ENCODE peak calls at places on chromosomes 13 and 19, in four cellular contexts. One of them, this sample, is unnamed.

GRCh38 chr13:44084146-44084545 is 204.4 kb downstream of the LACC1 start:
- DNase-seq in H1: no peak
- DNase-seq in K562: no peak
- DNase-seq in HepG2: no peak
- DNase-seq in this sample: no peak

GRCh38 chr13:111423168-111423785 is 102.8 kb downstream of the TEX29 start:
- DNase-seq in H1: no peak
- DNase-seq in K562: no peak
- DNase-seq in HepG2: no peak
- DNase-seq in this sample: peak

GRCh38 chr13:91127995-91128394 is 219.5 kb upstream of the MIR17HG start:
- DNase-seq in H1: no peak
- DNase-seq in K562: no peak
- DNase-seq in HepG2: no peak
- DNase-seq in this sample: no peak

GRCh38 chr19:19342086-19343015 is 21.7 kb downstream of the MAU2 start:
- DNase-seq in H1: peak
- DNase-seq in K562: peak
- DNase-seq in HepG2: peak
- DNase-seq in this sample: peak

GRCh38 chr19:44626067-44626624 is 12.8 kb downstream of the IGSF23 start:
- DNase-seq in H1: no peak
- DNase-seq in K562: no peak
- DNase-seq in HepG2: peak
- DNase-seq in this sample: peak

GRCh38 chr19:12656899-12657571 is 9.5 kb downstream of the MAN2B1 start:
- DNase-seq in H1: peak
- DNase-seq in K562: peak
- DNase-seq in HepG2: no peak
- DNase-seq in this sample: no peak

GRCh38 chr13:49132479-49133002 is 87.6 kb upstream of the MLNR start:
- DNase-seq in H1: no peak
- DNase-seq in K562: no peak
- DNase-seq in HepG2: peak
- DNase-seq in this sample: no peak

GRCh38 chr13:113548171-113548641 is 36.3 kb upstream of the TFDP1 start:
- DNase-seq in H1: peak
- DNase-seq in K562: no peak
- DNase-seq in HepG2: no peak
- DNase-seq in this sample: no peak

GRCh38 chr13:81480634-81481033 is 1139.7 kb upstream of the SPRY2 start:
- DNase-seq in H1: no peak
- DNase-seq in K562: no peak
- DNase-seq in HepG2: no peak
- DNase-seq in this sample: no peak

GRCh38 chr13:50365683-50366391 is 350.6 kb downstream of the KCNRG start:
- DNase-seq in H1: no peak
- DNase-seq in K562: no peak
- DNase-seq in HepG2: peak
- DNase-seq in this sample: no peak

GRCh38 chr19:49538643-49539042 is 10.8 kb downstream of the RCN3 start:
- DNase-seq in H1: no peak
- DNase-seq in K562: no peak
- DNase-seq in HepG2: no peak
- DNase-seq in this sample: no peak

GRCh38 chr19:5093297-5093858 is 124.5 kb downstream of the KDM4B start:
- DNase-seq in H1: no peak
- DNase-seq in K562: peak
- DNase-seq in HepG2: no peak
- DNase-seq in this sample: no peak

GRCh38 chr19:16116067-16116466 is 4.4 kb downstream of the RAB8A start:
- DNase-seq in H1: no peak
- DNase-seq in K562: no peak
- DNase-seq in HepG2: peak
- DNase-seq in this sample: no peak

GRCh38 chr13:35716186-35716585 is 239.7 kb upstream of the MAB21L1 start:
- DNase-seq in H1: no peak
- DNase-seq in K562: no peak
- DNase-seq in HepG2: no peak
- DNase-seq in this sample: no peak

GRCh38 chr19:920051-920857 is 3.1 kb downstream of the KISS1R start:
- DNase-seq in H1: peak
- DNase-seq in K562: no peak
- DNase-seq in HepG2: no peak
- DNase-seq in this sample: no peak

GRCh38 chr13:79541426-79542049 is 60.6 kb downstream of the NDFIP2 start:
- DNase-seq in H1: no peak
- DNase-seq in K562: peak
- DNase-seq in HepG2: peak
- DNase-seq in this sample: peak

GRCh38 chr13:47114030-47114429 is 217.2 kb upstream of the HTR2A start:
- DNase-seq in H1: no peak
- DNase-seq in K562: no peak
- DNase-seq in HepG2: no peak
- DNase-seq in this sample: no peak

GRCh38 chr13:91813255-91813654 is 414.8 kb downstream of the GPC5 start:
- DNase-seq in H1: no peak
- DNase-seq in K562: peak
- DNase-seq in HepG2: no peak
- DNase-seq in this sample: no peak

GRCh38 chr13:52405767-52406494 is at the start of gene THSD1:
- DNase-seq in H1: peak
- DNase-seq in K562: no peak
- DNase-seq in HepG2: no peak
- DNase-seq in this sample: no peak

GRCh38 chr13:51331354-51331861 is 8.1 kb upstream of the SERPINE3 start:
- DNase-seq in H1: peak
- DNase-seq in K562: no peak
- DNase-seq in HepG2: no peak
- DNase-seq in this sample: no peak

GRCh38 chr19:35519291-35519690 is 5.8 kb upstream of the DMKN start:
- DNase-seq in H1: no peak
- DNase-seq in K562: no peak
- DNase-seq in HepG2: no peak
- DNase-seq in this sample: no peak
- TF ChIP-seq RAD21 in H1: no peak
- TF ChIP-seq RAD21 in K562: no peak
- TF ChIP-seq RAD21 in HepG2: no peak
- TF ChIP-seq RAD21 in this sample: no peak

DNA sequence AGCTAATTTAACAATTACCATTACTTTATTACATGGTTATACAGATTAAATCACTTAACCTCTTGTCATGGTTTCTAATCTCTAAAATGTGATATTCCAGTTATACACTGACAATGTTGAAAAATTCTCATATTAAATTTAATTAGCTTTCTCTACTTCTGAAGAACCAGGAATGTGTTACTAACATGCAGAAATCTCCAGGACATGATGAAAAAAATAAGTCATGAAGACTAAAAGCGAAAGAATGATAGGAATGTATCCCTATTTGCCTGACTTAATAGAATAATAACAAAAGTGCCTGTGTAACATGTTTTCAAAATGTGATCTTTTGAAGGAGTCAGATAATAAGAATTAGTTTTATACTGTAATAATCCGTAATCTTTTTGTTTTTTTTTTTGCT is 2823.7 kb upstream of the PCDH20 start:
- DNase-seq in H1: no peak
- DNase-seq in K562: no peak
- DNase-seq in HepG2: no peak
- DNase-seq in this sample: no peak
- TF ChIP-seq YY1 in H1: no peak
- TF ChIP-seq YY1 in K562: no peak
- TF ChIP-seq YY1 in HepG2: no peak
- TF ChIP-seq YY1 in this sample: no peak

GRCh38 chr19:39352549-39353285 is 10.5 kb downstream of the SAMD4B start:
- DNase-seq in H1: no peak
- DNase-seq in K562: no peak
- DNase-seq in HepG2: no peak
- DNase-seq in this sample: no peak

GRCh38 chr19:39349326-39349725 is 7.1 kb downstream of the SAMD4B start:
- DNase-seq in H1: no peak
- DNase-seq in K562: no peak
- DNase-seq in HepG2: no peak
- DNase-seq in this sample: no peak

GRCh38 chr19:39355253-39355652 is 13.0 kb downstream of the SAMD4B start:
- DNase-seq in H1: no peak
- DNase-seq in K562: no peak
- DNase-seq in HepG2: no peak
- DNase-seq in this sample: no peak

GRCh38 chr19:39350156-39350555 is 7.9 kb downstream of the SAMD4B start:
- DNase-seq in H1: no peak
- DNase-seq in K562: no peak
- DNase-seq in HepG2: no peak
- DNase-seq in this sample: no peak

GRCh38 chr19:39351537-39352037 is 9.4 kb downstream of the SAMD4B start:
- DNase-seq in H1: no peak
- DNase-seq in K562: peak
- DNase-seq in HepG2: no peak
- DNase-seq in this sample: no peak
- TF ChIP-seq FOSL1 in H1: no peak
- TF ChIP-seq FOSL1 in K562: no peak
- TF ChIP-seq FOSL1 in HepG2: no peak
- TF ChIP-seq FOSL1 in this sample: no peak

GRCh38 chr19:46043519-46043918 is 2.7 kb upstream of the IGFL4 start:
- DNase-seq in H1: no peak
- DNase-seq in K562: no peak
- DNase-seq in HepG2: no peak
- DNase-seq in this sample: no peak
- TF ChIP-seq RAD21 in H1: no peak
- TF ChIP-seq RAD21 in K562: no peak
- TF ChIP-seq RAD21 in HepG2: no peak
- TF ChIP-seq RAD21 in this sample: no peak

DNA sequence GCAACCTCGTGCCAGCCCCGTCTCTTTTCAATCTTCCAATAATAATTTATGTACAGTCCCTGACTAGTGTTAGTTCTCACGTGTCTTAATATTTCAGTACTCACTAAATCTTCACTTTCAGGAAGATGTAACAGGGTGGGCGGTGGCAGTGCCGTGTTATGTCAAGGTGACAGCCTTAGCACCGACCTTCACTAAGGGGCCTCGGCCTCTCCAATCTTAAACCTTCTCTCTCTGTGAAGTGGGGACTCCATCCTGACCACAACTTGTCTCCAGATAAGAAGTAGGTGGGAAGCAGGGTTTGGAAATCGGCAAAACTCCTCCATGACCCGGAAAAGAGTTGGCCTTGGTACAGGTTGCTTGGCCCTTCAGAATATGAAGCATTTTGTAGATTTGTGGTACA is 1.8 kb downstream of the RPS19 start:
- DNase-seq in H1: no peak
- DNase-seq in K562: no peak
- DNase-seq in HepG2: no peak
- DNase-seq in this sample: no peak
- TF ChIP-seq YY1 in H1: no peak
- TF ChIP-seq YY1 in K562: no peak
- TF ChIP-seq YY1 in HepG2: no peak
- TF ChIP-seq YY1 in this sample: no peak

DNA sequence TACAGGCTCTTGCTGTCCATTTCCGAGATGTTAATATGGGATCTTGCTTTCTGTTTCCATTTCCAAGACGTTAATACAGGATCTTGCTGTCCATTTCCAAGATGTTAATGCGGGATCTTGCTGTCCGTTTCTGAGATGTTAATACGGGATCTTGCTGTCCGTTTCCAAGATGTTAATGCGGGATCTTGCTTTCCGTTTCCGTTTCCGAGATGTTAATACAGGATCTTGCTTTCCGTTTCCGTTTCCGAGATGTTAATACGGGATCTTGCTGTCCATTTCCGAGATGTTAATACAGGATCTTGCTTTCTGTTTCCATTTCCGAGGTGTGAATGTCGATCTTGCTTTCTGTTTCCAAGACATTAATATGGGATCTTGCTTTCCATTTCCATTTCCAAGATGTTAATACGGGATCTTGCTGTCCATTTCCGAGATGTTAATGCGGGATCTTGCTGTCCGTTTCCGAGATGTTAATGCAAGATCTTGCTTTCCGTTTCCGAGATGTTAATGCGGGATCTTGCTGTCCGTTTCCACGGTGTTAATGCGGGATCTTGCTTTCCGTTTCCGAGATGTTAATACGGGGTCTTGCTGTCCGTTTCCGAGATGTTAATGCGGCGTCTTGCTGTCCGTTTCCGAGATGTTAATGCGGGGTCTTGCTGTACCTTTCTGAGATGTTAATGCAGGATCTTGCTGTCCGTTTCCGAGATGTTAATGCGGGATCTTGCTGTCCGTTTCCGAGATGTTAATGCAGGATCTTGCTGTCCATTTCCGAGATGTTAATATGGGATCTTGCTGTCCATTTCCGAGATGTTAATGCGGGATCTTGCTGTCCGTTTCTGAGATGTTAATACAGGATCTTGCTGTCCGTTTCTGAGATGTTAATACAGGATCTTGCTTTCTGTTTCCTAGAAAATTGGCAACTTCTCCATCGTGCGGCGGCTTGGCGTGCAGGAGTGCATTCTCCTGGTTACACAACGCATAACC is 38.3 kb downstream of the PEX11G start:
- DNase-seq in H1: no peak
- DNase-seq in K562: no peak
- DNase-seq in HepG2: peak
- DNase-seq in this sample: peak
- TF ChIP-seq FOSL1 in H1: no peak
- TF ChIP-seq FOSL1 in K562: no peak
- TF ChIP-seq FOSL1 in HepG2: no peak
- TF ChIP-seq FOSL1 in this sample: no peak